ENCODE peak calls at places on chromosome 16, in eight cellular contexts. N is cardiac muscle cell, V is hepatocyte, S is thyroid gland, D is AG10803, R is heart right ventricle, J is upper lobe of right lung, P is BJ. W is an unnamed sample.

GRCh38 chr16:12303649-12304048 is 327.1 kb downstream of the SNX29 start:
- DNase-seq in N (no peak), V (peak), S (no peak), D (peak), R (no peak), J (no peak), P (no peak), W (no peak)

GRCh38 chr16:2163211-2163881 is 7.8 kb downstream of the TRAF7 start:
- DNase-seq in N (no peak), V (peak), S (no peak), D (no peak), R (no peak), J (no peak), P (no peak), W (no peak)

GRCh38 chr16:2429771-2430663 is 770 bp downstream of the CCNF start:
- DNase-seq in N (peak), V (peak), S (no peak), D (no peak), R (no peak), J (no peak), P (no peak), W (peak)

GRCh38 chr16:75550211-75550662 is 5.8 kb downstream of the TMEM231 start:
- DNase-seq in N (no peak), V (peak), S (no peak), D (no peak), R (no peak), J (no peak), P (no peak), W (no peak)

GRCh38 chr16:73058616-73059409 is 10.9 kb upstream of the ZFHX3 start:
- DNase-seq in N (peak), V (no peak), S (peak), D (peak), R (peak), J (peak), P (no peak), W (peak)

GRCh38 chr16:10566613-10567012 is 13.8 kb downstream of the EMP2 start:
- DNase-seq in N (no peak), V (no peak), S (no peak), D (no peak), R (no peak), J (no peak), P (no peak), W (no peak)

GRCh38 chr16:56295739-56296527 is 104.6 kb downstream of the GNAO1 start:
- DNase-seq in N (peak), V (no peak), S (no peak), D (no peak), R (no peak), J (no peak), P (no peak), W (no peak)

GRCh38 chr16:54673353-54673752 is 257.3 kb upstream of the IRX5 start:
- DNase-seq in N (no peak), V (no peak), S (no peak), D (no peak), R (no peak), J (no peak), P (no peak), W (no peak)

GRCh38 chr16:27550582-27550920 is 607 bp downstream of the KATNIP start:
- DNase-seq in N (no peak), V (no peak), S (no peak), D (peak), R (no peak), J (no peak), P (no peak), W (no peak)

GRCh38 chr16:12339686-12340085 is 363.2 kb downstream of the SNX29 start:
- DNase-seq in N (no peak), V (no peak), S (no peak), D (peak), R (no peak), J (no peak), P (no peak), W (peak)

GRCh38 chr16:2895813-2896212 is 12.8 kb downstream of the FLYWCH2 start:
- DNase-seq in N (no peak), V (no peak), S (no peak), D (no peak), R (no peak), J (no peak), P (no peak), W (peak)

GRCh38 chr16:72291531-72291981 is 119.6 kb upstream of the PMFBP1 start:
- DNase-seq in N (no peak), V (peak), S (no peak), D (peak), R (no peak), J (no peak), P (peak), W (peak)

GRCh38 chr16:19705131-19705501 is 12.9 kb downstream of the KNOP1 start:
- DNase-seq in N (no peak), V (no peak), S (no peak), D (no peak), R (no peak), J (no peak), P (no peak), W (no peak)

GRCh38 chr16:48997081-48997615 is 284.5 kb downstream of the CBLN1 start:
- DNase-seq in N (peak), V (no peak), S (peak), D (no peak), R (no peak), J (no peak), P (no peak), W (no peak)

GRCh38 chr16:70725912-70726828 is 40.3 kb upstream of the MTSS2 start:
- DNase-seq in N (peak), V (peak), S (peak), D (no peak), R (peak), J (peak), P (no peak), W (no peak)

GRCh38 chr16:30005341-30006094 is 5.3 kb downstream of the DOC2A start:
- DNase-seq in N (peak), V (peak), S (peak), D (peak), R (no peak), J (no peak), P (no peak), W (peak)

GRCh38 chr16:72978212-72978611 is 69.7 kb downstream of the ZFHX3 start:
- DNase-seq in N (no peak), V (no peak), S (no peak), D (peak), R (no peak), J (no peak), P (no peak), W (no peak)

GRCh38 chr16:83351846-83352245 is 455.9 kb upstream of the HSBP1 start:
- DNase-seq in N (no peak), V (no peak), S (no peak), D (peak), R (no peak), J (no peak), P (peak), W (peak)

GRCh38 chr16:20683812-20684211 is 13.7 kb downstream of the ACSM1 start:
- DNase-seq in N (no peak), V (no peak), S (no peak), D (no peak), R (no peak), J (no peak), P (no peak), W (no peak)

GRCh38 chr16:1772908-1773702 is at the start of gene MRPS34:
- DNase-seq in N (peak), V (peak), S (peak), D (peak), R (peak), J (peak), P (no peak), W (peak)

GRCh38 chr16:20910781-20911321 is 10.3 kb downstream of the LYRM1 start:
- DNase-seq in N (no peak), V (peak), S (no peak), D (peak), R (no peak), J (no peak), P (peak), W (peak)

GRCh38 chr16:26651884-26652283 is 414.8 kb upstream of the C16orf82 start:
- DNase-seq in N (no peak), V (no peak), S (no peak), D (no peak), R (no peak), J (no peak), P (no peak), W (no peak)

GRCh38 chr16:56789360-56789759 is 59.4 kb downstream of the NUP93 start:
- DNase-seq in N (peak), V (peak), S (peak), D (peak), R (peak), J (no peak), P (no peak), W (no peak)

GRCh38 chr16:2808181-2808580 is 8.9 kb upstream of the PRSS21 start:
- DNase-seq in N (no peak), V (no peak), S (no peak), D (no peak), R (no peak), J (peak), P (no peak), W (no peak)

GRCh38 chr16:28155293-28155692 is 56.5 kb downstream of the XPO6 start:
- DNase-seq in N (no peak), V (no peak), S (no peak), D (no peak), R (no peak), J (no peak), P (no peak), W (peak)

GRCh38 chr16:75074920-75075687 is 41.5 kb downstream of the LDHD start:
- DNase-seq in N (no peak), V (no peak), S (no peak), D (no peak), R (no peak), J (no peak), P (no peak), W (no peak)

GRCh38 chr16:12529582-12529981 is 274.1 kb downstream of the CPPED1 start:
- DNase-seq in N (no peak), V (no peak), S (no peak), D (no peak), R (no peak), J (no peak), P (no peak), W (no peak)

GRCh38 chr16:70804153-70804728 is 3.3 kb upstream of the VAC14 start:
- DNase-seq in N (no peak), V (no peak), S (no peak), D (peak), R (no peak), J (no peak), P (peak), W (peak)

GRCh38 chr16:52584921-52585320 is 38.0 kb upstream of the TOX3 start:
- DNase-seq in N (no peak), V (no peak), S (no peak), D (no peak), R (no peak), J (no peak), P (no peak), W (no peak)

GRCh38 chr16:75789237-75789636 is 62.9 kb upstream of the CPHXL start:
- DNase-seq in N (peak), V (peak), S (no peak), D (peak), R (no peak), J (no peak), P (peak), W (peak)

GRCh38 chr16:86809458-86809955 is 231.2 kb downstream of the FOXL1 start:
- DNase-seq in N (no peak), V (no peak), S (no peak), D (peak), R (no peak), J (no peak), P (peak), W (peak)
- TF ChIP-seq CTCF in N (no peak), V (no peak), S (no peak), D (peak), R (no peak), J (no peak), P (no peak), W (peak)

GRCh38 chr16:85171004-85171808 is 58.9 kb upstream of the CIBAR2 start:
- DNase-seq in N (no peak), V (no peak), S (no peak), D (no peak), R (no peak), J (no peak), P (no peak), W (peak)
- H3K4me3 ChIP-seq in N (peak), V (peak), S (no peak), D (peak), R (peak), J (peak), P (peak), W (peak)

GRCh38 chr16:88535857-88536222 is 34.4 kb upstream of the ZC3H18 start:
- DNase-seq in N (no peak), V (no peak), S (no peak), D (no peak), R (no peak), J (no peak), P (no peak), W (no peak)

GRCh38 chr16:88535181-88535856 is 34.9 kb upstream of the ZC3H18 start:
- DNase-seq in N (no peak), V (no peak), S (no peak), D (no peak), R (no peak), J (no peak), P (no peak), W (no peak)

GRCh38 chr16:88533381-88533831 is 36.8 kb upstream of the ZC3H18 start:
- DNase-seq in N (no peak), V (no peak), S (peak), D (peak), R (no peak), J (no peak), P (no peak), W (peak)

GRCh38 chr16:88533945-88534641 is 36.1 kb upstream of the ZC3H18 start:
- DNase-seq in N (peak), V (peak), S (peak), D (peak), R (peak), J (peak), P (no peak), W (peak)

GRCh38 chr16:88534731-88535141 is 35.5 kb upstream of the ZC3H18 start:
- DNase-seq in N (peak), V (no peak), S (peak), D (peak), R (peak), J (peak), P (no peak), W (peak)
- TF ChIP-seq CTCF in N (no peak), V (no peak), S (no peak), D (peak), R (no peak), J (no peak), P (peak), W (no peak)

GRCh38 chr16:67719048-67719777 is at the start of gene GFOD2:
- DNase-seq in N (peak), V (peak), S (peak), D (peak), R (peak), J (peak), P (peak), W (peak)

GRCh38 chr16:67723151-67723915 is 4.2 kb upstream of the GFOD2 start:
- DNase-seq in N (no peak), V (no peak), S (no peak), D (peak), R (no peak), J (peak), P (peak), W (peak)

GRCh38 chr16:67719778-67720144 is 645 bp upstream of the GFOD2 start:
- DNase-seq in N (peak), V (peak), S (peak), D (peak), R (no peak), J (peak), P (no peak), W (peak)

GRCh38 chr16:67718668-67719047 is 458 bp downstream of the GFOD2 start:
- DNase-seq in N (no peak), V (no peak), S (no peak), D (no peak), R (no peak), J (no peak), P (no peak), W (peak)

DNA sequence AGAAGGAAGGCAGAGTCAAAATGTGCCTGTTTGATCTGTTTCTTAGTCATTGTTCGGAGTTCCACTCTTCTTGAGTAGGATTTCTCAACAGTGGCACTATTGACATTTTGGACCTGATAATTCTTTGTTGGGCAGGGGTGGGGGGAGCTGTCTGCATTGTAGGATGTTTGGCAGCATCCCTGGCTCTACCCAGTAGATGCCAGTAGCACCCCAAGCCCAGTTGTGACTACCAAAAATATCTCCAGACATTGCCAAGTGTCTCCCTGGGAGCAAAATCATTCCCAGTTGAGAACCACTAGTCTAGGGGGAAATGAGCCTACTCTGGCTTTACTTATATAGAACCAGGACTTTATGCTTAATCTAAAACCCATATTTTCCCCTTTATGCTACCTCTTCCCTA is 1.1 kb upstream of the GFOD2 start:
- DNase-seq in N (no peak), V (no peak), S (no peak), D (no peak), R (no peak), J (no peak), P (no peak), W (peak)
- H3K4me3 ChIP-seq in N (no peak), V (peak), S (no peak), D (peak), R (peak), J (no peak), P (no peak), W (peak)

GRCh38 chr16:15777533-15778203 is 79.2 kb downstream of the MYH11 start:
- DNase-seq in N (peak), V (peak), S (no peak), D (peak), R (no peak), J (no peak), P (no peak), W (no peak)

GRCh38 chr16:15778999-15779614 is 77.7 kb downstream of the MYH11 start:
- DNase-seq in N (no peak), V (no peak), S (no peak), D (no peak), R (no peak), J (no peak), P (no peak), W (no peak)

GRCh38 chr16:15779664-15780351 is 77.0 kb downstream of the MYH11 start:
- DNase-seq in N (no peak), V (no peak), S (no peak), D (no peak), R (no peak), J (no peak), P (no peak), W (no peak)

GRCh38 chr16:15776572-15776971 is 80.3 kb downstream of the MYH11 start:
- DNase-seq in N (no peak), V (no peak), S (no peak), D (no peak), R (no peak), J (no peak), P (no peak), W (no peak)

DNA sequence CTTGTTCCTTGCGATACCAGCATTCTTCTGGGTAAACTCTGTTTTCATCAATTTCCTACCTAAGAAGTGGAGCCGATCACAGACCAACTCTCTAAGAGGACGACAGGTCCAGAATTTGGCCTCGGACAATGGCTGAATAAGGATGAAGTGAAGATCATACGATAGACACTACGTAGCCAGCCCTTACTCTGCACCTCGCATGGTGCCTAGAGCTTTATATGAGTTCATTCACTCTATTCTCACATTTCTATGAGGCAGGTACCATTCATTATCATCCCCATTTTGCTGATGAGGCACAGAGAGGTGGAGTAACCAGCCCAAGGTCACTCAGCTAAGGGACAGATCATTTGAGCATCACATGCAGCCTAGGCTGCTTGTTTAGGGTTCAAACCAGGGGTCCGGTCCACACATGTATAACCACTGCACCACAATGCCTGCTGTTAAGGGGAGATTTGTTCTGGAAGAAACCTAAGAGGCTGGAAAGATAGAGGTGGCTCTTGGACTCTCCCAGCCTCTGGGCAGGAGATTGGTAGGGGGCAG is 78.6 kb downstream of the MYH11 start:
- DNase-seq in N (no peak), V (no peak), S (no peak), D (no peak), R (no peak), J (no peak), P (no peak), W (no peak)
- TF ChIP-seq CTCF in N (no peak), V (no peak), S (no peak), D (no peak), R (no peak), J (no peak), P (no peak), W (no peak)